ENCODE peak calls at places on chromosomes 1 and 21, in six cellular contexts. T is H1, Q is HCT116, D is K562, J is WTC11, F is A549. V is an unnamed sample.

GRCh38 chr21:42571391-42572150 is 57.9 kb downstream of the SLC37A1 start:
- DNase-seq in Q (no peak), D (no peak), J (peak; percentile 10), F (no peak), T (no peak), V (no peak)

GRCh38 chr1:44881011-44881632 is 38.1 kb upstream of the PTCH2 start:
- DNase-seq in T (no peak), D (no peak), J (no peak), F (no peak), Q (no peak), V (no peak)

GRCh38 chr21:16134134-16134533 is 404.4 kb downstream of the USP25 start:
- DNase-seq in D (no peak), F (no peak), Q (no peak), T (no peak), J (no peak), V (no peak)

GRCh38 chr1:7888248-7889010 is 35.6 kb upstream of the UTS2 start:
- DNase-seq in F (no peak), D (no peak), T (no peak), J (no peak), Q (no peak), V (no peak)

GRCh38 chr21:45074818-45075605 is 632 bp downstream of the ADARB1 start:
- DNase-seq in F (no peak), T (no peak), J (peak; percentile 56), D (peak; percentile 81), Q (no peak), V (peak; percentile 38)

GRCh38 chr1:8396912-8397406 is 79.0 kb downstream of the SLC45A1 start:
- DNase-seq in F (peak; percentile 36), D (no peak), T (no peak), Q (no peak), J (no peak), V (peak; percentile 71)

GRCh38 chr1:206050655-206051235 is 2.2 kb upstream of the RHEX start:
- DNase-seq in D (no peak), Q (no peak), F (no peak), J (no peak), T (no peak), V (no peak)

GRCh38 chr1:160884579-160884978 is 401 bp downstream of the ITLN1 start:
- DNase-seq in J (no peak), F (no peak), T (no peak), Q (peak; percentile 6), D (no peak), V (no peak)

GRCh38 chr1:157496121-157496526 is 56.2 kb downstream of the FCRL5 start:
- DNase-seq in J (peak; percentile 49), Q (peak; percentile 26), F (no peak), T (no peak), D (peak; percentile 58), V (peak; percentile 51)

GRCh38 chr21:34126691-34127090 is 53.3 kb downstream of the MRPS6 start:
- DNase-seq in D (no peak), J (no peak), T (no peak), F (no peak), Q (no peak), V (no peak)

GRCh38 chr21:34123609-34124008 is 50.2 kb downstream of the MRPS6 start:
- DNase-seq in F (no peak), T (no peak), J (no peak), D (no peak), Q (no peak), V (no peak)

GRCh38 chr21:34128124-34128523 is 54.7 kb downstream of the MRPS6 start:
- DNase-seq in D (no peak), T (no peak), J (no peak), Q (no peak), F (no peak), V (no peak)

GRCh38 chr21:34128674-34129038 is 55.3 kb downstream of the MRPS6 start:
- DNase-seq in D (no peak), Q (no peak), F (no peak), T (no peak), J (no peak), V (no peak)

GRCh38 chr21:34126269-34126668 is 52.9 kb downstream of the MRPS6 start:
- DNase-seq in D (no peak), T (no peak), J (no peak), F (no peak), Q (no peak), V (no peak)
- TF ChIP-seq MAX in D (no peak), T (no peak), J (no peak), F (no peak), Q (no peak), V (no peak)

GRCh38 chr21:37117204-37117603 is 44.1 kb downstream of the TTC3 start:
- DNase-seq in Q (no peak), J (no peak), F (no peak), T (no peak), D (no peak), V (no peak)

GRCh38 chr21:37118187-37118826 is 45.3 kb downstream of the TTC3 start:
- DNase-seq in J (no peak), T (no peak), F (no peak), Q (no peak), D (no peak), V (no peak)

GRCh38 chr21:37119421-37120218 is 46.6 kb downstream of the TTC3 start:
- DNase-seq in F (no peak), D (no peak), Q (no peak), T (no peak), J (peak; percentile 37), V (no peak)
- TF ChIP-seq MAX in F (no peak), D (no peak), Q (no peak), T (no peak), J (no peak), V (no peak)

GRCh38 chr21:36193200-36193599 is 36.6 kb downstream of the DOP1B start:
- DNase-seq in D (no peak), Q (no peak), F (no peak), T (no peak), J (no peak), V (no peak)
- TF ChIP-seq MAX in D (no peak), Q (no peak), F (no peak), T (no peak), J (no peak), V (no peak)

GRCh38 chr1:107963601-107964396 is 1.2 kb downstream of the VAV3 start:
- DNase-seq in J (peak; percentile 37), D (no peak), F (no peak), Q (no peak), T (no peak), V (peak; percentile 8)
- TF ChIP-seq MAX in J (no peak), D (no peak), F (no peak), Q (no peak), T (no peak), V (no peak)

GRCh38 chr1:220680085-220680687 is 10.0 kb upstream of the C1orf115 start:
- DNase-seq in D (peak; percentile 46), Q (peak; percentile 43), F (peak; percentile 62), J (no peak), T (no peak), V (peak; percentile 70)
- TF ChIP-seq MAX in D (no peak), Q (no peak), F (no peak), J (no peak), T (no peak), V (no peak)